ENCODE peak calls at places on chromosomes 16 and 17, in four cellular contexts. T is upper lobe of right lung; P is CD8-positive, alpha-beta memory T cell; O is right cardiac atrium. A is an unnamed sample.

GRCh38 chr17:55432358-55433028 is 10.9 kb upstream of the MMD start:
- DNase-seq in T (no peak), O (no peak), P (no peak), A (no peak)

GRCh38 chr17:72774251-72774650 is 318.2 kb downstream of the SLC39A11 start:
- DNase-seq in T (no peak), O (no peak), P (no peak), A (no peak)

GRCh38 chr16:72986011-72986410 is 61.9 kb downstream of the ZFHX3 start:
- DNase-seq in O (peak; percentile 86), T (no peak), P (no peak), A (no peak)

GRCh38 chr17:59814685-59815084 is 78.1 kb downstream of the TUBD1 start:
- DNase-seq in P (no peak), T (no peak), O (no peak), A (no peak)

GRCh38 chr17:45801386-45801785 is 17.3 kb downstream of the CRHR1 start:
- DNase-seq in P (no peak), O (no peak), T (no peak), A (no peak)

GRCh38 chr17:71163813-71164122 is 957.1 kb upstream of the SOX9 start:
- DNase-seq in P (no peak), O (no peak), T (no peak), A (no peak)

GRCh38 chr17:61399131-61400057 is at the start of gene TBX2:
- DNase-seq in P (no peak), T (peak; percentile 82), O (peak; percentile 87), A (peak; percentile 95)

GRCh38 chr17:3657874-3658783 is 10.2 kb downstream of the TAX1BP3 start:
- DNase-seq in T (no peak), P (no peak), O (no peak), A (no peak)

GRCh38 chr17:32483451-32484019 is 3.3 kb upstream of the CDK5R1 start:
- DNase-seq in P (peak; percentile 42), T (peak; percentile 60), O (peak; percentile 87), A (peak; percentile 38)

GRCh38 chr17:2435181-2435741 is 34.4 kb upstream of the MNT start:
- DNase-seq in T (no peak), P (no peak), O (no peak), A (no peak)

GRCh38 chr16:2385441-2385840 is 43.8 kb upstream of the CCNF start:
- DNase-seq in P (no peak), T (no peak), O (no peak), A (no peak)

GRCh38 chr17:5587431-5588032 is 3.2 kb upstream of the NLRP1 start:
- DNase-seq in T (no peak), P (peak; percentile 73), O (no peak), A (peak; percentile 50)

GRCh38 chr16:86531641-86532525 is 21.6 kb downstream of the FOXF1 start:
- DNase-seq in P (no peak), T (peak; percentile 59), O (no peak), A (no peak)

GRCh38 chr16:51243836-51244483 is 92.9 kb upstream of the SALL1 start:
- DNase-seq in P (no peak), O (no peak), T (no peak), A (no peak)

GRCh38 chr17:15239471-15239870 is 25.7 kb downstream of the PMP22 start:
- DNase-seq in T (no peak), O (no peak), P (no peak), A (no peak)

GRCh38 chr17:43722921-43723665 is 35.5 kb downstream of the SOST start:
- DNase-seq in P (no peak), O (no peak), T (no peak), A (no peak)

GRCh38 chr16:77991701-77992100 is 30.6 kb upstream of the CLEC3A start:
- DNase-seq in P (no peak), T (no peak), O (no peak), A (no peak)

GRCh38 chr16:84195201-84196093 is 4.5 kb downstream of the ADAD2 start:
- DNase-seq in O (no peak), T (no peak), P (no peak), A (no peak)

GRCh38 chr16:88505405-88506082 is 52.5 kb downstream of the ZFPM1 start:
- DNase-seq in T (peak; percentile 80), O (no peak), P (peak; percentile 65), A (no peak)

GRCh38 chr16:84055801-84056634 is 13.4 kb upstream of the SLC38A8 start:
- DNase-seq in P (no peak), O (no peak), T (peak; percentile 54), A (no peak)

GRCh38 chr17:53234138-53234537 is 588.6 kb upstream of the KIF2B start:
- DNase-seq in T (no peak), O (no peak), P (no peak), A (no peak)

GRCh38 chr17:32699247-32699646 is 177.7 kb downstream of the MYO1D start:
- DNase-seq in T (no peak), P (no peak), O (no peak), A (no peak)

GRCh38 chr16:49620158-49620867 is 235.6 kb downstream of the ZNF423 start:
- DNase-seq in P (no peak), T (no peak), O (peak; percentile 90), A (peak; percentile 95)

GRCh38 chr16:11004957-11005610 is 60.7 kb downstream of the CLEC16A start:
- DNase-seq in P (no peak), T (no peak), O (no peak), A (no peak)

GRCh38 chr16:56980203-56980535 is 9.2 kb upstream of the NLRC5 start:
- DNase-seq in O (no peak), P (no peak), T (no peak), A (no peak)

GRCh38 chr17:38892083-38892482 is 22.2 kb downstream of the LASP1 start:
- DNase-seq in P (no peak), O (no peak), T (no peak), A (no peak)

GRCh38 chr16:31134625-31135534 is 647 bp downstream of the PRSS8 start:
- DNase-seq in P (no peak), O (no peak), T (peak; percentile 88), A (no peak)

GRCh38 chr17:27879987-27880608 is 13.1 kb downstream of the LYRM9 start:
- DNase-seq in O (peak; percentile 70), P (peak; percentile 43), T (peak; percentile 74), A (peak; percentile 41)

GRCh38 chr17:46780003-46780373 is 38.5 kb downstream of the WNT3 start:
- DNase-seq in O (no peak), P (no peak), T (no peak), A (no peak)

DNA sequence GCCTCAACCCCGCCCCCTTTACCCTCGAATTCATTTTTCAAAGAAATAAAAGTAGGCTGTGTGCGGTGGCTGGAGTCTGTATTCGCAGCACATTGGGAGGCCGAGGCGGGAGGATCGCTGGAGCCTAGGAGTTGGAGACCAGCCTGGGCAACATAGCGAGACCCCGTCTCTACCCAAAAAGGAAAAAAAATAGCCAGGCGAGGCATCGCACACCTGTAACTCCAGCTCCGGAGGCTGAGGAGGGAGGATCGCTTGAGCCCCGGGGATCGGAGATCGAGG is 671 bp upstream of the TOP2A start:
- DNase-seq in O (peak; percentile 48), P (no peak), T (no peak), A (no peak)
- H3K4me3 ChIP-seq in O (peak overlapping the region; percentile 50), P (peak overlapping the region; percentile 98), T (peak overlapping the region; percentile 65), A (peak overlapping the region; percentile 79)

DNA sequence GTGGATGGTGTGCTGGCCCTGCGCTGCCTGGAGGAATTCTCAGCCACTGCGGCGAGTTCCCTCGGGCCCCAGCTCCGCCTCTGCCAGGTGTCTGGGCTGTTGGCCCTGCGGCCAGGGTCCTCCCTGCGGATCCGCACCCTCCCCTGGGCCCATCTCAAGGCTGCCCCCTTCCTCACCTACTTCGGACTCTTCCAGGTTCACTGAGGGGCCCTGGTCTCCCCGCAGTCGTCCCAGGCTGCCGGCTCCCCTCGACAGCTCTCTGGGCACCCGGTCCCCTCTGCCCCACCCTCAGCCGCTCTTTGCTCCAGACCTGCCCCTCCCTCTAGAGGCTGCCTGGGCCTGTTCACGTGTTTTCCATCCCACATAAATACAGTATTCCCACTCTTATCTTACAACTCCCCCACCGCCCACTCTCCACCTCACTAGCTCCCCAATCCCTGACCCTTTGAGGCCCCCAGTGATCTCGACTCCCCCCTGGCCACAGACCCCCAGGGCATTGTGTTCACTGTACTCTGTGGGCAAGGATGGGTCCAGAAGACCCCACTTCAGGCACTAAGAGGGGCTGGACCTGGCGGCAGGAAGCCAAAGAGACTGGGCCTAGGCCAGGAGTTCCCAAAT is 1.3 kb upstream of the TNFSF13 start:
- DNase-seq in T (peak; percentile 65), O (no peak), P (no peak), A (no peak)
- H3K27ac ChIP-seq in T (peak overlapping the region; percentile 96), O (peak overlapping the region; percentile 90), P (no peak overlapping the region), A (no peak overlapping the region)

DNA sequence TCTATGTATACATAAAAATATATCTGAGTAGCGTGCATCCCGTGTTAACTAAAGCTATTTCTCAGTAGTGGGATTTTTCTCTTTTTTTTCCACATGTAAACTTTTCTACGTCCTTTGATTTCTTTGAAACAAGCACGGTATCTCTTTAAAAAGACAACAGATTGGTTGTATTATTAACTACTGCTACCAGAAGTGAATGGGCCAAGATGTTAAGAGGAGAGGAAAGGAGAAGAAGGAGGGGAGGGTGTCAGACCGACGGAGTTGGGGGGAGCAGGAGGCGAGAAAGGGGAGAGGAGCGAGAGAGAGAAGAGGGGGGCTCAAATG is 75.1 kb downstream of the CMC2 start:
- DNase-seq in O (no peak), T (no peak), P (no peak), A (no peak)
- H3K4me3 ChIP-seq in O (peak overlapping the region; percentile 39), T (peak overlapping the region; percentile 50), P (no peak overlapping the region), A (peak overlapping the region; percentile 34)

DNA sequence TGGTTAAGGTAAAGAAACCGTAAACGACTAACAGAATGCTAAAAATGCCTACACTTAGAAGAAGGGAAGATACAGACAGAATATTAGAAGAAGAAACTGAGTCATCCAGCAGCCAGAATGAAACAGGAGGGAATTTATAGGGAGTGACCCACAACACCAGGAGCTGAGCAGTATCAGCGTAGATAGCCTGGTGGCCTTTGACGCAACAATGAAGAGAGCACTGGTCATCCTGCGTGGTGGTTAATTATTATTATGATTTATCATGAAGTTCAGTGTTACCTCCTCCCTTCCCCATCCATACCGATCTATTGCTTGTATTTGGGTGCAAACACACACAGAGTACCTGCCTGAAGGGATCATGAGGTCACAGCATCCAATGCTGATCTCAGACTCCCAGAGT is 38.5 kb downstream of the ERCC4 start:
- DNase-seq in O (no peak), P (no peak), T (no peak), A (no peak)
- H3K27ac ChIP-seq in O (no peak overlapping the region), P (no peak overlapping the region), T (no peak overlapping the region), A (peak overlapping the region; percentile 87)

DNA sequence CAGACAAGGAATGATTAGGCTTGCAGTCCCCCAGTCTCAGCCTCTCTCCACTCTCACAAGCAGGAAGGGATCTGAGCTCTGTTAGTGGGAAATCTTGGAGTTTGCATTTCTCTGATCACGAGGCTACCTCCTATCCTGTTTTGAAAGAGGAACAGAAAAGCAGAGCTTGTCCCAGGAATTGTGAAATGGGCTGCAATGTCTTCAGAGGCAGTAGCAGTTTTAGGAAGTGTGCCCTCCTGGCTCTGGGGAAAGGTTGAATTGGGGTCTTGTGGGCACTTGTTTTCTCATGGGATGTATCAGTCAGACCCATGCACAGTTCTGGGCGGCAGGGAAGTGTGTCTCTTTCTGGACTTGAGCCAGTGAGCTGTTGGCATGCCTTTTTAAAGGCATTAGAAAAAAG is 22.8 kb downstream of the NUP85 start:
- DNase-seq in O (no peak), P (no peak), T (peak; percentile 68), A (no peak)
- H3K4me3 ChIP-seq in O (no peak overlapping the region), P (no peak overlapping the region), T (no peak overlapping the region), A (no peak overlapping the region)

GRCh38 chr17:78958556-78959191 is 21.0 kb downstream of the LGALS3BP start:
- DNase-seq in T (no peak), O (no peak), P (no peak), A (no peak)
- H3K27ac ChIP-seq in T (no peak overlapping the region), O (no peak overlapping the region), P (no peak overlapping the region), A (peak overlapping the region; percentile 10)